ENCODE peak calls at places on chromosomes 2 and 18, in four cellular contexts. X, P, Y and J are unnamed samples.

GRCh38 chr18:22613058-22613690 is 195.5 kb upstream of the CTAGE1 start:
- DNase-seq in X (no peak), P (no peak), Y (no peak), J (no peak)

GRCh38 chr2:71578665-71579371 is 125.5 kb downstream of the DYSF start:
- DNase-seq in X (no peak), P (no peak), Y (no peak), J (no peak)

GRCh38 chr2:20015482-20016083 is 3.1 kb upstream of the MATN3 start:
- DNase-seq in X (peak; percentile 75), P (peak; percentile 7), Y (peak; percentile 38), J (peak; percentile 51)

GRCh38 chr2:115999039-115999438 is 1556.6 kb downstream of the DPP10 start:
- DNase-seq in X (no peak), P (no peak), Y (no peak), J (no peak)

GRCh38 chr2:129870646-129871335 is 108.7 kb upstream of the RAB6C start:
- DNase-seq in X (no peak), P (no peak), Y (no peak), J (no peak)

GRCh38 chr2:162424816-162425215 is 80.9 kb downstream of the GCA start:
- DNase-seq in X (no peak), P (no peak), Y (no peak), J (no peak)

GRCh38 chr2:201765799-201766198 is 14.9 kb downstream of the ALS2 start:
- DNase-seq in X (no peak), P (no peak), Y (no peak), J (no peak)

GRCh38 chr2:112664689-112665088 is 18.9 kb downstream of the SLC20A1 start:
- DNase-seq in X (no peak), P (no peak), Y (no peak), J (no peak)

GRCh38 chr2:71798266-71799012 is 345.1 kb downstream of the DYSF start:
- DNase-seq in X (peak; percentile 61), P (no peak), Y (peak; percentile 84), J (peak; percentile 66)

GRCh38 chr2:187118331-187119099 is 269.5 kb upstream of the ZSWIM2 start:
- DNase-seq in X (no peak), P (no peak), Y (no peak), J (no peak)

GRCh38 chr2:10036095-10036879 is 7.1 kb upstream of the KLF11 start:
- DNase-seq in X (no peak), P (no peak), Y (no peak), J (no peak)

GRCh38 chr2:69948963-69949645 is 12.3 kb downstream of the ASPRV1 start:
- DNase-seq in X (no peak), P (no peak), Y (peak; percentile 53), J (no peak)

GRCh38 chr2:192190474-192190873 is 4.3 kb downstream of the TMEFF2 start:
- DNase-seq in X (peak; percentile 20), P (no peak), Y (no peak), J (no peak)

GRCh38 chr2:36889782-36890181 is 76.6 kb downstream of the STRN start:
- DNase-seq in X (peak; percentile 35), P (no peak), Y (no peak), J (no peak)

GRCh38 chr2:71157124-71157802 is 26.8 kb downstream of the MPHOSPH10 start:
- DNase-seq in X (peak; percentile 41), P (no peak), Y (peak; percentile 75), J (peak; percentile 76)

GRCh38 chr18:22550366-22550765 is 132.7 kb upstream of the CTAGE1 start:
- DNase-seq in X (no peak), P (no peak), Y (no peak), J (no peak)

GRCh38 chr2:65397122-65397521 is 35.3 kb downstream of the SPRED2 start:
- DNase-seq in X (no peak), P (no peak), Y (no peak), J (no peak)

GRCh38 chr2:27857417-27858172 is 32.6 kb downstream of the RBKS start:
- DNase-seq in X (no peak), P (no peak), Y (no peak), J (no peak)

GRCh38 chr2:111908578-111908977 is 10.2 kb downstream of the MERTK start:
- DNase-seq in X (no peak), P (no peak), Y (no peak), J (no peak)

GRCh38 chr2:204437815-204438766 is 107.2 kb upstream of the PARD3B start:
- DNase-seq in X (peak; percentile 77), P (no peak), Y (no peak), J (no peak)

GRCh38 chr2:12730265-12730664 is 13.5 kb downstream of the TRIB2 start:
- DNase-seq in X (no peak), P (no peak), Y (no peak), J (no peak)

GRCh38 chr2:30631051-30631671 is 176.1 kb downstream of the CAPN13 start:
- DNase-seq in X (no peak), P (peak; percentile 48), Y (no peak), J (no peak)

GRCh38 chr2:141707486-141707885 is 423.3 kb downstream of the LRP1B start:
- DNase-seq in X (no peak), P (no peak), Y (no peak), J (no peak)

GRCh38 chr18:2536493-2536892 is 34.8 kb downstream of the METTL4 start:
- DNase-seq in X (no peak), P (no peak), Y (no peak), J (no peak)

GRCh38 chr2:165952600-165953210 is 871 bp downstream of the TTC21B start:
- DNase-seq in X (peak; percentile 12), P (no peak), Y (no peak), J (no peak)

GRCh38 chr2:207385903-207386302 is 143.9 kb upstream of the CREB1 start:
- DNase-seq in X (no peak), P (no peak), Y (no peak), J (no peak)

GRCh38 chr2:232523682-232524597 is 2.0 kb upstream of the CHRND start:
- DNase-seq in X (peak; percentile 65), P (no peak), Y (peak; percentile 59), J (peak; percentile 75)

GRCh38 chr18:64207818-64208217 is 58.9 kb upstream of the LINC00305 start:
- DNase-seq in X (no peak), P (no peak), Y (no peak), J (no peak)

GRCh38 chr2:14306268-14306950 is 326.1 kb upstream of the LRATD1 start:
- DNase-seq in X (no peak), P (peak; percentile 56), Y (no peak), J (no peak)

GRCh38 chr2:51829477-51829876 is 797.5 kb upstream of the NRXN1 start:
- DNase-seq in X (no peak), P (no peak), Y (no peak), J (no peak)

GRCh38 chr2:23901966-23902942 is 24.7 kb downstream of the ATAD2B start:
- DNase-seq in X (no peak), P (no peak), Y (no peak), J (no peak)

GRCh38 chr2:7403092-7403775 is 486.0 kb downstream of the RNF144A start:
- DNase-seq in X (no peak), P (no peak), Y (no peak), J (no peak)

GRCh38 chr2:84866121-84866520 is 14.8 kb downstream of the TRABD2A start:
- DNase-seq in X (no peak), P (no peak), Y (no peak), J (no peak)

GRCh38 chr2:181948227-181948626 is 37.4 kb upstream of the PPP1R1C start:
- DNase-seq in X (no peak), P (no peak), Y (no peak), J (no peak)

GRCh38 chr18:61687317-61687716 is 205.5 kb downstream of the RNF152 start:
- DNase-seq in X (no peak), P (no peak), Y (no peak), J (no peak)

DNA sequence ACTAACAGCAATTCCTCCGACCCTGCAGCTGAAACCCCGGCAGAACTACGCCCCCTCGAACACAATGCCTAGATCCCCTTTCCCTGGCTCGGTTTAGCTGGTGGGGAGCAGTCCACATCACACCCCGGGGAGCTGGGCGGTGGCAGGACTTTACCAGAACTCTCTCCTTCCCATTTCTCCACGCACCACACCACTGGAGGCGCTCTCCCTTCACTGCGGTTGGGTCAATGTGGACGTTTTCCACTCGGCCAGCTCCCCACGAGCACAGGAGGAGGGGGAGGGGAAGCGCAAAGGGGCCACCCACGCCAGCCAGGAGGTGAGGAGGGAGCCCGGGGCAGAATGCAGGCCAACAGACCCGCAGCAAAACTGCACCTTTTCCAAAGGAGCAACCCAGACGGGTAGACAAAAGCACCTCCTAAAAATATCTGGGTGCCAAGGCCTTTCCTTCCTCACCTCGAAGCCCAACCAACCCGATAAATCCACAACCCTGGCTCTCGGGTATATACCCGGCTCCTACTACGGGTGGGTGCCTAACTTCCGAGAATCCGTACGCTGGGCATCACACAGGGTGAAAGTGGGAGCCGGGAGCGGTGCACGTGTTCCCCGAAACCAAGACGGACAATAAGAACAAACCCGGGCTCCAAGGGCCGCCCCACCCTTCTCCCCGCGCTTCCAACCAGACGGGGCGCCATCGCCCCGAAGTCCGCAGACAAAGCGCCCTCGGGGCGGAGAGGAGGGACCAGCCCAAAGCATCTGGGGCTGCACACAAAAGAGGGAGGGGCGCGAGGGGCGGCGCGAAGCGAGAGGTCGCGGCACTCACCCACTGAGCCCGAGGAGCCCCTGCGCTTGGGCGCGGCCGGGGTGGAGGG is 1.1 kb downstream of the RTN4 start:
- DNase-seq in X (peak; percentile 75), P (no peak), Y (peak; percentile 67), J (peak; percentile 60)
- TF ChIP-seq SP1 in X (no peak), P (no peak), Y (peak; percentile 79), J (no peak)

GRCh38 chr2:63047534-63048281 is 2.9 kb upstream of the OTX1 start:
- DNase-seq in X (no peak), P (no peak), Y (no peak), J (no peak)
- TF ChIP-seq FOXM1 in X (no peak), P (no peak), Y (no peak), J (no peak)

DNA sequence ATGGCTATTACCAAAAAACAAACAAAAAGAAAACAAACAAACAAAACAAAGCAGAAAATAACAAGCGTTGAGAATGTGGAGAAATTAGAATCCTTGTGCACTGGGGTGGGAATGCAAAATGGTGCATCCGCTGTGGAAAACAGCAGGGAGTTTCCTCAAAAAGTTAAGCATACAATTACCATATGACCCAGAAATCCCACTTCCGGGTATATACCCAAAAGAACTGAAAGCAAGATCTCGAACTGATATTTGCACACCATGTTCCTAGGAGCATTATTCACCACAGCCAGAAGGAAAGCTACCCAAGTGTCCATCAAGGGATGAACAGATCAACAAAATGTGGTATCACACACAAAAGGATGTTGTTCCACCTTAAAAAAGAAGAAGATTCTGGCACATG is 17.9 kb upstream of the TEX51 start:
- DNase-seq in X (no peak), P (no peak), Y (no peak), J (no peak)
- TF ChIP-seq FOXK2 in X (no peak), P (no peak), Y (no peak), J (no peak)

GRCh38 chr2:148614024-148614331 is 30.6 kb upstream of the EPC2 start:
- DNase-seq in X (no peak), P (no peak), Y (no peak), J (no peak)
- TF ChIP-seq SP1 in X (no peak), P (no peak), Y (peak; percentile 50), J (no peak)